ENCODE peak calls at places on chromosomes 6 and 20, in six cellular contexts. One of them, this sample, is unnamed.

GRCh38 chr20:50852085-50852484 is 57.2 kb downstream of the BCAS4 start:
- DNase-seq in AG04450: no peak
- DNase-seq in A549: no peak
- DNase-seq in GM20000: no peak
- DNase-seq in CD8-positive, alpha-beta T cell: no peak
- DNase-seq in MM.1S: no peak
- DNase-seq in this sample: no peak

GRCh38 chr6:158149641-158150040 is 18.4 kb downstream of the SERAC1 start:
- DNase-seq in AG04450: peak; percentile 32
- DNase-seq in A549: peak; percentile 10
- DNase-seq in GM20000: no peak
- DNase-seq in CD8-positive, alpha-beta T cell: no peak
- DNase-seq in MM.1S: no peak
- DNase-seq in this sample: no peak

GRCh38 chr6:33981861-33982260 is 164.0 kb downstream of the GRM4 start:
- DNase-seq in AG04450: no peak
- DNase-seq in A549: no peak
- DNase-seq in GM20000: no peak
- DNase-seq in CD8-positive, alpha-beta T cell: no peak
- DNase-seq in MM.1S: no peak
- DNase-seq in this sample: no peak

GRCh38 chr6:4637691-4638433 is 138.3 kb upstream of the CDYL start:
- DNase-seq in AG04450: peak; percentile 41
- DNase-seq in A549: no peak
- DNase-seq in GM20000: peak; percentile 15
- DNase-seq in CD8-positive, alpha-beta T cell: no peak
- DNase-seq in MM.1S: no peak
- DNase-seq in this sample: no peak

GRCh38 chr6:121351911-121352310 is 17.6 kb upstream of the TBC1D32 start:
- DNase-seq in AG04450: no peak
- DNase-seq in A549: no peak
- DNase-seq in GM20000: no peak
- DNase-seq in CD8-positive, alpha-beta T cell: no peak
- DNase-seq in MM.1S: no peak
- DNase-seq in this sample: no peak

GRCh38 chr6:43725643-43726580 is 38.3 kb upstream of the MRPS18A start:
- DNase-seq in AG04450: no peak
- DNase-seq in A549: no peak
- DNase-seq in GM20000: no peak
- DNase-seq in CD8-positive, alpha-beta T cell: no peak
- DNase-seq in MM.1S: no peak
- DNase-seq in this sample: no peak

GRCh38 chr20:63217706-63218105 is 1.8 kb upstream of the YTHDF1 start:
- DNase-seq in AG04450: no peak
- DNase-seq in A549: no peak
- DNase-seq in GM20000: no peak
- DNase-seq in CD8-positive, alpha-beta T cell: no peak
- DNase-seq in MM.1S: no peak
- DNase-seq in this sample: no peak

GRCh38 chr6:16316741-16317251 is 78.4 kb downstream of the GMPR start:
- DNase-seq in AG04450: no peak
- DNase-seq in A549: peak; percentile 21
- DNase-seq in GM20000: peak; percentile 49
- DNase-seq in CD8-positive, alpha-beta T cell: no peak
- DNase-seq in MM.1S: peak; percentile 47
- DNase-seq in this sample: no peak

GRCh38 chr6:148186916-148187315 is 155.7 kb upstream of the SASH1 start:
- DNase-seq in AG04450: no peak
- DNase-seq in A549: no peak
- DNase-seq in GM20000: no peak
- DNase-seq in CD8-positive, alpha-beta T cell: no peak
- DNase-seq in MM.1S: no peak
- DNase-seq in this sample: no peak

GRCh38 chr6:18600236-18600635 is 213.1 kb downstream of the RNF144B start:
- DNase-seq in AG04450: no peak
- DNase-seq in A549: no peak
- DNase-seq in GM20000: no peak
- DNase-seq in CD8-positive, alpha-beta T cell: no peak
- DNase-seq in MM.1S: no peak
- DNase-seq in this sample: no peak

GRCh38 chr6:492178-492577 is 100.6 kb downstream of the IRF4 start:
- DNase-seq in AG04450: no peak
- DNase-seq in A549: no peak
- DNase-seq in GM20000: no peak
- DNase-seq in CD8-positive, alpha-beta T cell: no peak
- DNase-seq in MM.1S: no peak
- DNase-seq in this sample: no peak

DNA sequence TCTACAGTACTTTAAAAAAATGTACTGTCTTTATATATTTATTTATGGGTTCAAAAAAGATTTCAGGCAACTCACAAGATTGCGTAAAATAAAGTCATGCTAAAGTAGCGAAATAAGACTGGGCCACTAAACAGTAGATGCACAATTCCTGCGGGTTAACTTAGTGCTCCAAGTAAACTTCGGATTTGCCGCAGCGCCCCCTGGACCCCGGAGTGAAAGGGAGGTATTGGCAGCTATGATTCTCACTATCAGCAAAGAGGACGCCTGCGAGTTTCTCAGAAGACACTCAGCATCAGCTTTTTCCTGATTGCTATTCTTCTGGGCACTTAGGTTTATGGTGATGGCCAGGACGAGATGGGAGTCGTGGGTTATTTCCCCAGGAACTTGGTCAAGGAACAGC is 1.4 kb downstream of the OTOR start:
- DNase-seq in AG04450: no peak
- DNase-seq in A549: no peak
- DNase-seq in GM20000: no peak
- DNase-seq in CD8-positive, alpha-beta T cell: no peak
- DNase-seq in MM.1S: no peak
- DNase-seq in this sample: no peak
- TF ChIP-seq CTCF in AG04450: peak; percentile 28
- TF ChIP-seq CTCF in A549: no peak
- TF ChIP-seq CTCF in GM20000: no peak
- TF ChIP-seq CTCF in CD8-positive, alpha-beta T cell: no peak
- TF ChIP-seq CTCF in MM.1S: no peak
- TF ChIP-seq CTCF in this sample: no peak

DNA sequence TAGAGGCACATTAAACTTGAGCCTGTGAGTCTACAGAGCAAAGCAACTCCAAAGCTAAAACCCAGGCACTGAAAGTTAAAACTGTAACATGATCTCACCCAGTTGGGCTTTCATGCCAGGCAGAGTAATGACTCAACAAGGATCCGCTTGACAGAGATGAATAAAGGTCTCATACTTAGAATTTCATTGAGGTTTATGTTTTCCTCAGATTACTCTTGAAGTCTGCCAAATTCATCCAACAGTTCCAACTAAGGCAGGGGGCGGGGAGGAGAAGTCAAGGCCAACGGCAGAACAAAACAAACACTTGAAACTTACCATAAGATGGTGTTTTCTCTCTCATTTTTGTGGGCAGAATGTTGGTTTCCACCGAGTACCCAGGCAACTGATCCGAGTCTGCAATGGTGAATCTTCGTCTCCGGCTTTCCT is 54.0 kb upstream of the IPCEF1 start:
- DNase-seq in AG04450: peak; percentile 91
- DNase-seq in A549: peak; percentile 60
- DNase-seq in GM20000: no peak
- DNase-seq in CD8-positive, alpha-beta T cell: no peak
- DNase-seq in MM.1S: no peak
- DNase-seq in this sample: peak; percentile 94
- TF ChIP-seq CTCF in AG04450: no peak
- TF ChIP-seq CTCF in A549: no peak
- TF ChIP-seq CTCF in GM20000: no peak
- TF ChIP-seq CTCF in CD8-positive, alpha-beta T cell: no peak
- TF ChIP-seq CTCF in MM.1S: no peak
- TF ChIP-seq CTCF in this sample: no peak

DNA sequence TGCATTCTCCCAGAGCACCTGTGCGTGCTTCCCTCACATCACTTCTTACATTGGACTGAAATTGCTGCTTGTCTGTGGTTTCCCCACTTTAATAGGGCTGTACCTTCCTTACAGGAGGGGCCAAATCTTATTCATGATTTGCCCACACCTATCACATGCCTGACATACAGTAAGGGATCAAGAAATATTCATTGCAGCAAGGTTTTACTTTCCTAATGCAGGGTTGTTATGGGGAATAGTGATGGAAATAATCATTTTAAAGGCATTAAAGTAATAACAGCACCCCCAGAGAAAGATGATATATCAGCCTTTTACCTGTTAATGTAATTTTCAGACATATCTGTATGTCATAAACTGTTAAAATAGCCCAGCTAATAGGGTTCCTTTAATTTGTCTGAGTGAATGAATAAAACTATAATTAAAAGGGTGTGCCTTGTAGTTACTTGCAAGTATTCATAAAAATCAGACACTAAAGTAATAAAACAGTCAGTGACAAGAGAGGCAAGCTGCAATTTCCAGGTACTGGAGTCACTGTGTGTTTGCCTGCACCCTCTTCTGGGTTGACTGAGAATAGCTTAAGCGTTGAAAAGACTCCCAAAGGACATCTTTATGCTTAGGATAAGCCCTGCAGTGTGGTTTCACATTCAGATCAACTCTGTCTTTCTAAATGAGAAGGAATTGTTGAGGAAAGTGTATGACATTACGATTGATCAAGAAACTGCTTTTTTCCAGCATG is 182.7 kb downstream of the PHACTR1 start:
- DNase-seq in AG04450: no peak
- DNase-seq in A549: no peak
- DNase-seq in GM20000: no peak
- DNase-seq in CD8-positive, alpha-beta T cell: no peak
- DNase-seq in MM.1S: no peak
- DNase-seq in this sample: no peak
- TF ChIP-seq CTCF in AG04450: no peak
- TF ChIP-seq CTCF in A549: no peak
- TF ChIP-seq CTCF in GM20000: no peak
- TF ChIP-seq CTCF in CD8-positive, alpha-beta T cell: no peak
- TF ChIP-seq CTCF in MM.1S: no peak
- TF ChIP-seq CTCF in this sample: no peak

DNA sequence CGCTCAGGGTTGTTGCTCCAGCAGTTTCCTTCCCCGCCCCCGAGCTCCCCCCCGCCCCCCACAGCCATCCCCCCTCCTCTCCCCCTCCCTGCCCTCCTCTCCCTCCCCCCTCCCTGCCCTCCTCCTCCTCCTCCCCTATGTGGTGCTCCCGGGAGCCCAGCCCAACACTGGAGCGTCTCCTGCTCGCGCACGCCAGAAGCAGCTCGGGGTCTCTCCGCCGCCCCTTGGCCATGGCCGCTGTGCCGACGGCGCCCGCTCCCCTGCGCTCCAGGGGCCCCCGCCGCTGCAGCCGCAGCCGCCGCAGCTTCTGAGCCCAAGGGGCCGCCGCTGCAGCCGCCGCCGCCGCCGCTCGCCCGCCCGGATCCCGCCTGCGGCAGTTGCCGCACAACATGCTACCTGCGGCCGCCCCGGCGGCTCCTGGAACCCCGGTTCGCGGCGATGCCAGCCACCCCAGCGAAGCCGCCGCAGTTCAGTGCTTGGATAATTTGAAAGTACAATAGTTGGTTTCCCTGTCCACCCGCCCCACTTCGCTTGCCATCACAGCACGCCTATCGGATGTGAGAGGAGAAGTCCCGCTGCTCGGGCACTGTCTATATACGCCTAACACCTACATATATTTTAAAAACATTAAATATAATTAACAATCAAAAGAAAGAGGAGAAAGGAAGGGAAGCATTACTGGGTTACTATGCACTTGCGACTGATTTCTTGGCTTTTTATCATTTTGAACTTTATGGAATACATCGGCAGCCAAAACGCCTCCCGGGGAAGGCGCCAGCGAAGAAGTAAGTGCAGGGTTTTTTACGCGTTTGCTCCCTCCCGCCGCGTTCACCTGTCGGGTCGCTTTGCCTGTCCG is at the start of gene RSPO3:
- DNase-seq in AG04450: no peak
- DNase-seq in A549: peak; percentile 31
- DNase-seq in GM20000: peak; percentile 51
- DNase-seq in CD8-positive, alpha-beta T cell: no peak
- DNase-seq in MM.1S: peak; percentile 46
- DNase-seq in this sample: no peak
- TF ChIP-seq CTCF in AG04450: no peak
- TF ChIP-seq CTCF in A549: no peak
- TF ChIP-seq CTCF in GM20000: no peak
- TF ChIP-seq CTCF in CD8-positive, alpha-beta T cell: no peak
- TF ChIP-seq CTCF in MM.1S: no peak
- TF ChIP-seq CTCF in this sample: no peak

GRCh38 chr6:3231213-3232016 is 4.0 kb upstream of the TUBB2B start:
- DNase-seq in AG04450: peak; percentile 10
- DNase-seq in A549: peak; percentile 62
- DNase-seq in GM20000: no peak
- DNase-seq in CD8-positive, alpha-beta T cell: no peak
- DNase-seq in MM.1S: no peak
- DNase-seq in this sample: peak; percentile 44
- TF ChIP-seq CTCF in AG04450: no peak
- TF ChIP-seq CTCF in A549: no peak
- TF ChIP-seq CTCF in GM20000: no peak
- TF ChIP-seq CTCF in CD8-positive, alpha-beta T cell: no peak
- TF ChIP-seq CTCF in MM.1S: no peak
- TF ChIP-seq CTCF in this sample: no peak